ENCODE peak calls at places on chromosome 10, in ten cellular contexts. One of them, this sample, is unnamed.

GRCh38 chr10:42769173-42769572 is 13.4 kb upstream of the BMS1 start:
- DNase-seq in lower lobe of right lung: no peak
- DNase-seq in Panc1: no peak
- DNase-seq in CD8-positive, alpha-beta T cell: no peak
- DNase-seq in lung: no peak
- DNase-seq in A673: no peak
- DNase-seq in WERI-Rb-1: no peak
- DNase-seq in IMR-90: no peak
- DNase-seq in GM13977: no peak
- DNase-seq in nephron progenitor cell: no peak
- DNase-seq in this sample: no peak

GRCh38 chr10:15775513-15775912 is 55.8 kb upstream of the ITGA8 start:
- DNase-seq in lower lobe of right lung: no peak
- DNase-seq in Panc1: no peak
- DNase-seq in CD8-positive, alpha-beta T cell: no peak
- DNase-seq in lung: no peak
- DNase-seq in A673: peak
- DNase-seq in WERI-Rb-1: no peak
- DNase-seq in IMR-90: peak
- DNase-seq in GM13977: no peak
- DNase-seq in nephron progenitor cell: no peak
- DNase-seq in this sample: peak

GRCh38 chr10:11104772-11105675 is 87.4 kb downstream of the CELF2 start:
- DNase-seq in lower lobe of right lung: no peak
- DNase-seq in Panc1: no peak
- DNase-seq in CD8-positive, alpha-beta T cell: no peak
- DNase-seq in lung: no peak
- DNase-seq in A673: no peak
- DNase-seq in WERI-Rb-1: no peak
- DNase-seq in IMR-90: no peak
- DNase-seq in GM13977: no peak
- DNase-seq in nephron progenitor cell: no peak
- DNase-seq in this sample: no peak

GRCh38 chr10:6516277-6516676 is 63.8 kb downstream of the PRKCQ start:
- DNase-seq in lower lobe of right lung: no peak
- DNase-seq in Panc1: no peak
- DNase-seq in CD8-positive, alpha-beta T cell: no peak
- DNase-seq in lung: no peak
- DNase-seq in A673: no peak
- DNase-seq in WERI-Rb-1: no peak
- DNase-seq in IMR-90: no peak
- DNase-seq in GM13977: no peak
- DNase-seq in nephron progenitor cell: no peak
- DNase-seq in this sample: no peak

GRCh38 chr10:62437696-62438095 is 63.5 kb downstream of the ZNF365 start:
- DNase-seq in lower lobe of right lung: no peak
- DNase-seq in Panc1: no peak
- DNase-seq in CD8-positive, alpha-beta T cell: peak
- DNase-seq in lung: no peak
- DNase-seq in A673: peak
- DNase-seq in WERI-Rb-1: peak
- DNase-seq in IMR-90: peak
- DNase-seq in GM13977: peak
- DNase-seq in nephron progenitor cell: peak
- DNase-seq in this sample: peak

GRCh38 chr10:9339702-9340101 is 1285.2 kb downstream of the GATA3 start:
- DNase-seq in lower lobe of right lung: no peak
- DNase-seq in Panc1: no peak
- DNase-seq in CD8-positive, alpha-beta T cell: no peak
- DNase-seq in lung: no peak
- DNase-seq in A673: no peak
- DNase-seq in WERI-Rb-1: no peak
- DNase-seq in IMR-90: no peak
- DNase-seq in GM13977: no peak
- DNase-seq in nephron progenitor cell: no peak
- DNase-seq in this sample: no peak

GRCh38 chr10:126017961-126018560 is 121.7 kb downstream of the FANK1 start:
- DNase-seq in lower lobe of right lung: no peak
- DNase-seq in Panc1: no peak
- DNase-seq in CD8-positive, alpha-beta T cell: no peak
- DNase-seq in lung: no peak
- DNase-seq in A673: no peak
- DNase-seq in WERI-Rb-1: no peak
- DNase-seq in IMR-90: peak
- DNase-seq in GM13977: no peak
- DNase-seq in nephron progenitor cell: no peak
- DNase-seq in this sample: peak

GRCh38 chr10:45075821-45076220 is 75.1 kb downstream of the ZNF22 start:
- DNase-seq in lower lobe of right lung: no peak
- DNase-seq in Panc1: no peak
- DNase-seq in CD8-positive, alpha-beta T cell: no peak
- DNase-seq in lung: no peak
- DNase-seq in A673: peak
- DNase-seq in WERI-Rb-1: no peak
- DNase-seq in IMR-90: no peak
- DNase-seq in GM13977: no peak
- DNase-seq in nephron progenitor cell: no peak
- DNase-seq in this sample: no peak

GRCh38 chr10:99605351-99605750 is 14.9 kb downstream of the SLC25A28 start:
- DNase-seq in lower lobe of right lung: no peak
- DNase-seq in Panc1: no peak
- DNase-seq in CD8-positive, alpha-beta T cell: no peak
- DNase-seq in lung: no peak
- DNase-seq in A673: no peak
- DNase-seq in WERI-Rb-1: no peak
- DNase-seq in IMR-90: no peak
- DNase-seq in GM13977: no peak
- DNase-seq in nephron progenitor cell: no peak
- DNase-seq in this sample: no peak

GRCh38 chr10:56222237-56222636 is 138.8 kb downstream of the ZWINT start:
- DNase-seq in lower lobe of right lung: no peak
- DNase-seq in Panc1: no peak
- DNase-seq in CD8-positive, alpha-beta T cell: no peak
- DNase-seq in lung: no peak
- DNase-seq in A673: no peak
- DNase-seq in WERI-Rb-1: no peak
- DNase-seq in IMR-90: no peak
- DNase-seq in GM13977: no peak
- DNase-seq in nephron progenitor cell: no peak
- DNase-seq in this sample: no peak

GRCh38 chr10:86284355-86285105 is 82.1 kb downstream of the GRID1 start:
- DNase-seq in lower lobe of right lung: no peak
- DNase-seq in Panc1: no peak
- DNase-seq in CD8-positive, alpha-beta T cell: no peak
- DNase-seq in lung: peak
- DNase-seq in A673: no peak
- DNase-seq in WERI-Rb-1: no peak
- DNase-seq in IMR-90: no peak
- DNase-seq in GM13977: no peak
- DNase-seq in nephron progenitor cell: no peak
- DNase-seq in this sample: no peak

GRCh38 chr10:48542471-48543210 is 62.2 kb downstream of the ARHGAP22 start:
- DNase-seq in lower lobe of right lung: no peak
- DNase-seq in Panc1: no peak
- DNase-seq in CD8-positive, alpha-beta T cell: no peak
- DNase-seq in lung: no peak
- DNase-seq in A673: no peak
- DNase-seq in WERI-Rb-1: no peak
- DNase-seq in IMR-90: no peak
- DNase-seq in GM13977: no peak
- DNase-seq in nephron progenitor cell: no peak
- DNase-seq in this sample: no peak
- TF ChIP-seq CTCF in lower lobe of right lung: no peak
- TF ChIP-seq CTCF in Panc1: no peak
- TF ChIP-seq CTCF in CD8-positive, alpha-beta T cell: no peak
- TF ChIP-seq CTCF in lung: no peak
- TF ChIP-seq CTCF in A673: no peak
- TF ChIP-seq CTCF in WERI-Rb-1: no peak
- TF ChIP-seq CTCF in IMR-90: no peak
- TF ChIP-seq CTCF in GM13977: no peak
- TF ChIP-seq CTCF in nephron progenitor cell: no peak
- TF ChIP-seq CTCF in this sample: no peak

GRCh38 chr10:84743483-84743882 is 415.1 kb downstream of the CCSER2 start:
- DNase-seq in lower lobe of right lung: no peak
- DNase-seq in Panc1: no peak
- DNase-seq in CD8-positive, alpha-beta T cell: no peak
- DNase-seq in lung: no peak
- DNase-seq in A673: no peak
- DNase-seq in WERI-Rb-1: no peak
- DNase-seq in IMR-90: no peak
- DNase-seq in GM13977: no peak
- DNase-seq in nephron progenitor cell: no peak
- DNase-seq in this sample: no peak
- TF ChIP-seq CTCF in lower lobe of right lung: peak
- TF ChIP-seq CTCF in Panc1: peak
- TF ChIP-seq CTCF in CD8-positive, alpha-beta T cell: no peak
- TF ChIP-seq CTCF in lung: no peak
- TF ChIP-seq CTCF in A673: peak
- TF ChIP-seq CTCF in WERI-Rb-1: peak
- TF ChIP-seq CTCF in IMR-90: peak
- TF ChIP-seq CTCF in GM13977: peak
- TF ChIP-seq CTCF in nephron progenitor cell: peak
- TF ChIP-seq CTCF in this sample: no peak

GRCh38 chr10:95305606-95306385 is 15.0 kb upstream of the PDLIM1 start:
- DNase-seq in lower lobe of right lung: no peak
- DNase-seq in Panc1: no peak
- DNase-seq in CD8-positive, alpha-beta T cell: no peak
- DNase-seq in lung: no peak
- DNase-seq in A673: no peak
- DNase-seq in WERI-Rb-1: no peak
- DNase-seq in IMR-90: no peak
- DNase-seq in GM13977: no peak
- DNase-seq in nephron progenitor cell: no peak
- DNase-seq in this sample: no peak
- TF ChIP-seq CTCF in lower lobe of right lung: no peak
- TF ChIP-seq CTCF in Panc1: no peak
- TF ChIP-seq CTCF in CD8-positive, alpha-beta T cell: no peak
- TF ChIP-seq CTCF in lung: no peak
- TF ChIP-seq CTCF in A673: no peak
- TF ChIP-seq CTCF in WERI-Rb-1: no peak
- TF ChIP-seq CTCF in IMR-90: no peak
- TF ChIP-seq CTCF in GM13977: no peak
- TF ChIP-seq CTCF in nephron progenitor cell: no peak
- TF ChIP-seq CTCF in this sample: no peak

GRCh38 chr10:58807631-58808024 is 295.0 kb downstream of the BICC1 start:
- DNase-seq in lower lobe of right lung: no peak
- DNase-seq in Panc1: no peak
- DNase-seq in CD8-positive, alpha-beta T cell: no peak
- DNase-seq in lung: no peak
- DNase-seq in A673: no peak
- DNase-seq in WERI-Rb-1: no peak
- DNase-seq in IMR-90: peak
- DNase-seq in GM13977: no peak
- DNase-seq in nephron progenitor cell: no peak
- DNase-seq in this sample: peak
- TF ChIP-seq CTCF in lower lobe of right lung: no peak
- TF ChIP-seq CTCF in Panc1: no peak
- TF ChIP-seq CTCF in CD8-positive, alpha-beta T cell: no peak
- TF ChIP-seq CTCF in lung: no peak
- TF ChIP-seq CTCF in A673: no peak
- TF ChIP-seq CTCF in WERI-Rb-1: no peak
- TF ChIP-seq CTCF in IMR-90: no peak
- TF ChIP-seq CTCF in GM13977: no peak
- TF ChIP-seq CTCF in nephron progenitor cell: no peak
- TF ChIP-seq CTCF in this sample: peak

DNA sequence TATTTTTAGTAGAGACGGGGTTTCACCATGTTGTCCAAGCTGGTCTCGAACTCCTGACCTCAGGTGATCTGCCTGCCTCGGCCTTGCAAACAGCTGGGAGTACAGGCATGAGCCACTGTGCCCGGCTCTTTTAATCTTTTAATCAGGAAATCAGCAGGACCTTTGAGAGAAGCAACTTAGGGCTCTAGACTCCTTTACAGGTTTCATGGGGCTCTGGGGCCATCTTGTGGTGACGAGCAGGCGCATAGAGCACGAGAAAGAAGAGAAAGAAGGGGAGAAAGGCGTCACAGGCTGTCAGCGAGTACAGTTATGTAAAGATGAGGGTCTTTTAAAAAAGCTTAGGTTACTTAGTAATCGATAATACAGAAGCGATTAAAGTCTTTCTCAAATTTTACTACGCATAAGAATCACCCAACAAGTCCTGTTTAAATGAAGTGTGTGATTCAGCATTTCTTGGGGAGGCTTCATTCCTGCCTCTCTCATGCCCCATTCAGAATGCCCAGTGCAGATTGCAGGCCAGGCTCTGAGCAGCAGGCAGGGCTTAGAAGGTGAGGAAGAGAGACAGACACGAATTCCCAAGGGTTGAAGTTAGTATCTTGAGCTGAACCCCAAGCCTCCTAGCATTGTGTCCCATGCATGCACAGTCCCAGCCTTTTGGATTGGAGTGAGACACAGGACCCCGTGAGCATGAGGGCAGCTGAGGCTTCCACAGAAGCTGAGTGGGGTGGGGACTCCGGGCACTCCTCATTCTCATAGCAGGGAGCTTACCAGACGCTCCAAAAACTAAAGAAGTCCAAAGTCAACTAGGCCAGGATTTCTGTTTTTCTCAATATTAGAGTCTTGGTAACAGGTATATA is 23.6 kb upstream of the PFKP start:
- DNase-seq in lower lobe of right lung: peak
- DNase-seq in Panc1: peak
- DNase-seq in CD8-positive, alpha-beta T cell: peak
- DNase-seq in lung: peak
- DNase-seq in A673: peak
- DNase-seq in WERI-Rb-1: peak
- DNase-seq in IMR-90: peak
- DNase-seq in GM13977: peak
- DNase-seq in nephron progenitor cell: peak
- DNase-seq in this sample: peak
- TF ChIP-seq CTCF in lower lobe of right lung: peak
- TF ChIP-seq CTCF in Panc1: peak
- TF ChIP-seq CTCF in CD8-positive, alpha-beta T cell: peak
- TF ChIP-seq CTCF in lung: peak
- TF ChIP-seq CTCF in A673: peak
- TF ChIP-seq CTCF in WERI-Rb-1: peak
- TF ChIP-seq CTCF in IMR-90: peak
- TF ChIP-seq CTCF in GM13977: peak
- TF ChIP-seq CTCF in nephron progenitor cell: peak
- TF ChIP-seq CTCF in this sample: peak

DNA sequence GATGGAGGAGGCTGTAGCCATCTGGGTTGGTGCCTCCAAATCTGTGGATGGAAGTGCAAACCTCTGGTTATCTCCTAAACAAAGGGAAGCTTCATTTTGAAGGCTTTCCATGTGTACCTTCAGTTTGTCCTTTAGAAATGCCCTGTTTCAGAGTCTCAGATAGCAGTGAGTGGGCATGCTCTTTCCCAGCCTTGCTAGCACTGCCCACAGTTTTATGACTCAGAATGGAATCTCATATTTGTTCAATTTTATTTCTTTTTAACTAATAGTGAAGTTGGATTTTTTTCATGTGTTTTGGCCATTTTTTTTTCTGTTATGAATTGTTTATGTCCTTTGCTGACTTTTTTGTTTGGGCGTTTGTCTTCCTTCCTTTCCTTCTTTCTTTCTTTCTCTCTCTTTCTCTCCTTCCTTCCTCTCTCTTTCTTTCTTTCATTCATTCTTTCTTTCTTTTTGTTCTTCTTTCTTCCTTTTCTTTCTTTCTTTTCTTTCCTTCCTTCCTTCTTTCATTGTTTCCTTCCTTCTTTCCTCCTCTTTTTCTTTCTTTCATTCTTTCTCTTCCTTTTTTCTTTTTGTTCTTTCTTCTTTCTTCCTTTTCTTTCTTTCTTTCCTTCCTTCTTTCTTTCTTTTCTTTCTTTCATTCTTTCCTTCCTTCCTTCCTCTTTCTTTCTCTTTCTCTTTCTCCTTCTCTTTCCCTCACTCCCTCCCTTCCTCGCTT is 25.6 kb downstream of the PRF1 start:
- DNase-seq in lower lobe of right lung: no peak
- DNase-seq in Panc1: no peak
- DNase-seq in CD8-positive, alpha-beta T cell: no peak
- DNase-seq in lung: no peak
- DNase-seq in A673: no peak
- DNase-seq in WERI-Rb-1: no peak
- DNase-seq in IMR-90: peak
- DNase-seq in GM13977: no peak
- DNase-seq in nephron progenitor cell: no peak
- DNase-seq in this sample: peak
- TF ChIP-seq CTCF in lower lobe of right lung: no peak
- TF ChIP-seq CTCF in Panc1: no peak
- TF ChIP-seq CTCF in CD8-positive, alpha-beta T cell: no peak
- TF ChIP-seq CTCF in lung: no peak
- TF ChIP-seq CTCF in A673: no peak
- TF ChIP-seq CTCF in WERI-Rb-1: no peak
- TF ChIP-seq CTCF in IMR-90: no peak
- TF ChIP-seq CTCF in GM13977: no peak
- TF ChIP-seq CTCF in nephron progenitor cell: no peak
- TF ChIP-seq CTCF in this sample: no peak

This sample was measured in fibroblast of the aortic adventitia.